ENCODE peak calls at places on chromosomes 5 and 9, in ten cellular contexts. One of them, this sample, is unnamed.
A peak's percentile ranks its signal among the peaks of the same experiment; 100 is the strongest.

GRCh38 chr5:124951676-124952075 is 205.2 kb upstream of the ZNF608 start:
- DNase-seq in AG09309: no peak
- DNase-seq in SK-N-MC: no peak
- DNase-seq in neural crest cell: no peak
- DNase-seq in left ventricle myocardium superior: no peak
- DNase-seq in CD4-positive, alpha-beta memory T cell: no peak
- DNase-seq in SK-N-SH: no peak
- DNase-seq in AG08396: no peak
- DNase-seq in HuH-7: no peak
- DNase-seq in GM23248: no peak
- DNase-seq in this sample: peak; percentile 13

GRCh38 chr5:43889238-43889637 is 286.3 kb downstream of the NNT start:
- DNase-seq in SK-N-SH: no peak
- DNase-seq in CD4-positive, alpha-beta memory T cell: no peak
- DNase-seq in AG09309: no peak
- DNase-seq in SK-N-MC: no peak
- DNase-seq in GM23248: no peak
- DNase-seq in neural crest cell: no peak
- DNase-seq in left ventricle myocardium superior: no peak
- DNase-seq in AG08396: no peak
- DNase-seq in HuH-7: no peak
- DNase-seq in this sample: no peak

GRCh38 chr9:34463098-34463900 is 4.7 kb downstream of the DNAI1 start:
- DNase-seq in HuH-7: no peak
- DNase-seq in GM23248: peak; percentile 93
- DNase-seq in neural crest cell: no peak
- DNase-seq in SK-N-SH: peak; percentile 52
- DNase-seq in AG09309: peak; percentile 78
- DNase-seq in left ventricle myocardium superior: no peak
- DNase-seq in SK-N-MC: no peak
- DNase-seq in CD4-positive, alpha-beta memory T cell: no peak
- DNase-seq in AG08396: peak; percentile 31
- DNase-seq in this sample: no peak

GRCh38 chr9:135244751-135245221 is 157.3 kb downstream of the OLFM1 start:
- DNase-seq in AG08396: no peak
- DNase-seq in GM23248: no peak
- DNase-seq in neural crest cell: no peak
- DNase-seq in CD4-positive, alpha-beta memory T cell: no peak
- DNase-seq in AG09309: no peak
- DNase-seq in SK-N-MC: no peak
- DNase-seq in left ventricle myocardium superior: peak; percentile 72
- DNase-seq in HuH-7: no peak
- DNase-seq in SK-N-SH: no peak
- DNase-seq in this sample: no peak

GRCh38 chr5:112270299-112271293 is 148.5 kb downstream of the EPB41L4A start:
- DNase-seq in SK-N-SH: no peak
- DNase-seq in AG08396: no peak
- DNase-seq in AG09309: no peak
- DNase-seq in SK-N-MC: no peak
- DNase-seq in neural crest cell: no peak
- DNase-seq in HuH-7: no peak
- DNase-seq in left ventricle myocardium superior: no peak
- DNase-seq in GM23248: no peak
- DNase-seq in CD4-positive, alpha-beta memory T cell: no peak
- DNase-seq in this sample: no peak

GRCh38 chr5:10557747-10558295 is 6.0 kb upstream of the ANKRD33B start:
- DNase-seq in SK-N-MC: no peak
- DNase-seq in AG08396: no peak
- DNase-seq in AG09309: no peak
- DNase-seq in CD4-positive, alpha-beta memory T cell: no peak
- DNase-seq in HuH-7: no peak
- DNase-seq in left ventricle myocardium superior: no peak
- DNase-seq in SK-N-SH: no peak
- DNase-seq in neural crest cell: no peak
- DNase-seq in GM23248: peak; percentile 36
- DNase-seq in this sample: no peak

GRCh38 chr5:172854451-172854871 is 20.4 kb downstream of the ERGIC1 start:
- DNase-seq in SK-N-SH: no peak
- DNase-seq in left ventricle myocardium superior: peak; percentile 65
- DNase-seq in AG09309: no peak
- DNase-seq in AG08396: no peak
- DNase-seq in HuH-7: no peak
- DNase-seq in SK-N-MC: no peak
- DNase-seq in neural crest cell: no peak
- DNase-seq in CD4-positive, alpha-beta memory T cell: no peak
- DNase-seq in GM23248: peak; percentile 74
- DNase-seq in this sample: peak; percentile 86

GRCh38 chr5:66100851-66101250 is 43.2 kb upstream of the SREK1 start:
- DNase-seq in SK-N-SH: no peak
- DNase-seq in neural crest cell: no peak
- DNase-seq in SK-N-MC: no peak
- DNase-seq in HuH-7: no peak
- DNase-seq in GM23248: no peak
- DNase-seq in left ventricle myocardium superior: no peak
- DNase-seq in AG08396: no peak
- DNase-seq in CD4-positive, alpha-beta memory T cell: no peak
- DNase-seq in AG09309: no peak
- DNase-seq in this sample: no peak

GRCh38 chr5:91118802-91119201 is 264.3 kb downstream of the ARRDC3 start:
- DNase-seq in CD4-positive, alpha-beta memory T cell: no peak
- DNase-seq in SK-N-MC: no peak
- DNase-seq in AG09309: peak; percentile 27
- DNase-seq in AG08396: no peak
- DNase-seq in HuH-7: no peak
- DNase-seq in left ventricle myocardium superior: no peak
- DNase-seq in GM23248: peak; percentile 57
- DNase-seq in SK-N-SH: no peak
- DNase-seq in neural crest cell: no peak
- DNase-seq in this sample: no peak

GRCh38 chr9:72817413-72817812 is 135.4 kb downstream of the ALDH1A1 start:
- DNase-seq in SK-N-MC: no peak
- DNase-seq in HuH-7: no peak
- DNase-seq in neural crest cell: no peak
- DNase-seq in SK-N-SH: no peak
- DNase-seq in left ventricle myocardium superior: no peak
- DNase-seq in GM23248: no peak
- DNase-seq in CD4-positive, alpha-beta memory T cell: no peak
- DNase-seq in AG08396: no peak
- DNase-seq in AG09309: no peak
- DNase-seq in this sample: no peak

GRCh38 chr9:18910858-18911257 is 122.2 kb downstream of the SAXO1 start:
- DNase-seq in AG08396: no peak
- DNase-seq in HuH-7: no peak
- DNase-seq in GM23248: no peak
- DNase-seq in neural crest cell: no peak
- DNase-seq in SK-N-MC: no peak
- DNase-seq in left ventricle myocardium superior: no peak
- DNase-seq in SK-N-SH: no peak
- DNase-seq in CD4-positive, alpha-beta memory T cell: no peak
- DNase-seq in AG09309: no peak
- DNase-seq in this sample: no peak

GRCh38 chr9:33117306-33117705 is 40.8 kb upstream of the SMU1 start:
- DNase-seq in GM23248: peak; percentile 76
- DNase-seq in neural crest cell: no peak
- DNase-seq in AG08396: peak; percentile 47
- DNase-seq in AG09309: peak; percentile 25
- DNase-seq in SK-N-MC: peak; percentile 34
- DNase-seq in CD4-positive, alpha-beta memory T cell: no peak
- DNase-seq in left ventricle myocardium superior: no peak
- DNase-seq in HuH-7: no peak
- DNase-seq in SK-N-SH: no peak
- DNase-seq in this sample: no peak